ENCODE peak calls at places on chromosomes 7 and 10, in nine cellular contexts. F, I, N, Z, E, B, O, U and S are unnamed samples.
A peak's percentile ranks its signal among the peaks of the same experiment; 100 is the strongest.

GRCh38 chr7:91801331-91801983 is 79.0 kb downstream of the MTERF1 start:
- DNase-seq in F (no peak), I (no peak), N (no peak), Z (no peak), E (no peak), B (no peak), O (no peak), U (no peak), S (no peak)

GRCh38 chr10:61397175-61397986 is 55.8 kb downstream of the TMEM26 start:
- DNase-seq in F (peak; percentile 3), I (peak; percentile 4), N (no peak), Z (peak; percentile 21), E (no peak), B (no peak), O (no peak), U (no peak), S (no peak)

GRCh38 chr10:3068968-3069737 is 1.8 kb downstream of the PFKP start:
- DNase-seq in F (no peak), I (peak; percentile 55), N (no peak), Z (no peak), E (no peak), B (no peak), O (no peak), U (peak; percentile 25), S (no peak)

GRCh38 chr7:7650682-7651206 is 10.2 kb downstream of the UMAD1 start:
- DNase-seq in F (no peak), I (no peak), N (no peak), Z (no peak), E (no peak), B (no peak), O (no peak), U (no peak), S (no peak)

GRCh38 chr10:8721641-8722040 is 667.2 kb downstream of the GATA3 start:
- DNase-seq in F (peak; percentile 52), I (no peak), N (no peak), Z (no peak), E (no peak), B (no peak), O (no peak), U (no peak), S (no peak)

GRCh38 chr10:71262817-71263216 is 50.4 kb downstream of the UNC5B start:
- DNase-seq in F (no peak), I (no peak), N (no peak), Z (no peak), E (no peak), B (no peak), O (no peak), U (no peak), S (no peak)

GRCh38 chr10:94205370-94205930 is 157.3 kb downstream of the NOC3L start:
- DNase-seq in F (no peak), I (no peak), N (no peak), Z (no peak), E (no peak), B (peak; percentile 91), O (no peak), U (no peak), S (peak; percentile 74)

GRCh38 chr7:134667899-134668298 is 21.2 kb downstream of the BPGM start:
- DNase-seq in F (no peak), I (no peak), N (no peak), Z (no peak), E (no peak), B (no peak), O (no peak), U (no peak), S (no peak)

GRCh38 chr10:3719024-3719843 is 65.8 kb downstream of the KLF6 start:
- DNase-seq in F (no peak), I (no peak), N (peak; percentile 42), Z (no peak), E (no peak), B (no peak), O (no peak), U (no peak), S (no peak)

GRCh38 chr10:121927361-121927840 is 430 bp downstream of the ATE1 start:
- DNase-seq in F (no peak), I (peak; percentile 48), N (peak; percentile 30), Z (no peak), E (peak; percentile 56), B (no peak), O (no peak), U (peak; percentile 7), S (no peak)

GRCh38 chr10:115939101-115939815 is 333.7 kb downstream of the GFRA1 start:
- DNase-seq in F (no peak), I (no peak), N (no peak), Z (no peak), E (no peak), B (no peak), O (no peak), U (no peak), S (no peak)